ENCODE peak calls at places on chromosomes 13 and 19, in four cellular contexts. Q, U, C and G are unnamed samples.
A peak's percentile ranks its signal among the peaks of the same experiment; 100 is the strongest.

GRCh38 chr19:13100871-13101589 is 1.6 kb downstream of the LYL1 start:
- DNase-seq in Q (no peak), U (no peak), C (no peak), G (no peak)

GRCh38 chr19:22427587-22428298 is 5.6 kb upstream of the ZNF98 start:
- DNase-seq in Q (no peak), U (no peak), C (no peak), G (no peak)

GRCh38 chr13:99916366-99917103 is 55.0 kb downstream of the ZIC5 start:
- DNase-seq in Q (peak; percentile 51), U (no peak), C (peak; percentile 81), G (no peak)

GRCh38 chr13:97946951-97947588 is 6.4 kb upstream of the IPO5 start:
- DNase-seq in Q (peak; percentile 86), U (no peak), C (peak; percentile 94), G (no peak)

GRCh38 chr13:42885325-42885724 is 103.9 kb downstream of the FAM216B start:
- DNase-seq in Q (no peak), U (no peak), C (no peak), G (no peak)

GRCh38 chr13:43848250-43848649 is 31.3 kb downstream of the CCDC122 start:
- DNase-seq in Q (peak; percentile 38), U (no peak), C (peak; percentile 41), G (no peak)

GRCh38 chr19:32928806-32929205 is 43.0 kb downstream of the CEP89 start:
- DNase-seq in Q (no peak), U (no peak), C (peak; percentile 75), G (no peak)

GRCh38 chr19:29380581-29380980 is 145.2 kb upstream of the VSTM2B start:
- DNase-seq in Q (no peak), U (no peak), C (no peak), G (no peak)

GRCh38 chr13:54859827-54860226 is 1831.2 kb downstream of the OLFM4 start:
- DNase-seq in Q (no peak), U (no peak), C (peak; percentile 6), G (no peak)

GRCh38 chr13:42075517-42075916 is 27.1 kb downstream of the DGKH start:
- DNase-seq in Q (no peak), U (no peak), C (peak; percentile 7), G (no peak)

GRCh38 chr19:18878058-18878797 is 17.7 kb downstream of the CERS1 start:
- DNase-seq in Q (no peak), U (no peak), C (no peak), G (no peak)

GRCh38 chr13:37208052-37208451 is 102.6 kb upstream of the CSNK1A1L start:
- DNase-seq in Q (no peak), U (no peak), C (no peak), G (no peak)

GRCh38 chr19:35168261-35168660 is 13.7 kb downstream of the FXYD5 start:
- DNase-seq in Q (no peak), U (no peak), C (peak; percentile 93), G (no peak)

GRCh38 chr13:20873348-20873747 is 29.2 kb downstream of the XPO4 start:
- DNase-seq in Q (peak; percentile 34), U (no peak), C (peak; percentile 74), G (no peak)

GRCh38 chr13:101829484-101829883 is 377.0 kb downstream of the ITGBL1 start:
- DNase-seq in Q (no peak), U (no peak), C (no peak), G (no peak)

GRCh38 chr13:111115051-111115840 is at the start of gene ARHGEF7:
- DNase-seq in Q (no peak), U (no peak), C (peak; percentile 4), G (no peak)

GRCh38 chr19:48553676-48554384 is 1.9 kb downstream of the SULT2B1 start:
- DNase-seq in Q (peak; percentile 85), U (no peak), C (no peak), G (no peak)

GRCh38 chr19:31303262-31303815 is 45.9 kb downstream of the TSHZ3 start:
- DNase-seq in Q (no peak), U (no peak), C (no peak), G (no peak)

GRCh38 chr19:45508931-45509691 is 1.8 kb downstream of the VASP start:
- DNase-seq in Q (peak; percentile 67), U (no peak), C (peak; percentile 41), G (no peak)

GRCh38 chr19:41376998-41377365 is 649 bp downstream of the TMEM91 start:
- DNase-seq in Q (no peak), U (peak; percentile 40), C (no peak), G (no peak)

GRCh38 chr13:35552172-35552844 is 75.8 kb upstream of the MAB21L1 start:
- DNase-seq in Q (peak; percentile 39), U (no peak), C (peak; percentile 74), G (no peak)

GRCh38 chr13:24381539-24382265 is 72.3 kb downstream of the C1QTNF9 start:
- DNase-seq in Q (peak; percentile 4), U (no peak), C (no peak), G (no peak)

GRCh38 chr13:37791699-37792098 is 77.9 kb downstream of the TRPC4 start:
- DNase-seq in Q (no peak), U (no peak), C (no peak), G (no peak)

GRCh38 chr13:45564108-45564507 is 51.4 kb downstream of the ERICH6B start:
- DNase-seq in Q (peak; percentile 50), U (no peak), C (peak; percentile 79), G (no peak)

GRCh38 chr19:10227215-10227971 is 3.7 kb downstream of the S1PR2 start:
- DNase-seq in Q (peak; percentile 32), U (no peak), C (no peak), G (no peak)

GRCh38 chr19:17321655-17322489 is 12.5 kb downstream of the DDA1 start:
- DNase-seq in Q (no peak), U (no peak), C (no peak), G (no peak)

GRCh38 chr13:36819811-36820140 is 754 bp downstream of the RFXAP start:
- DNase-seq in Q (peak; percentile 14), U (peak; percentile 32), C (peak; percentile 20), G (no peak)

GRCh38 chr13:100513171-100513570 is 75.4 kb downstream of the GGACT start:
- DNase-seq in Q (no peak), U (no peak), C (no peak), G (no peak)

GRCh38 chr13:48037346-48038173 is at the start of gene NUDT15:
- DNase-seq in Q (peak; percentile 96), U (peak; percentile 96), C (peak; percentile 96), G (peak; percentile 92)

GRCh38 chr19:38035515-38036495 is 128.8 kb downstream of the SIPA1L3 start:
- DNase-seq in Q (peak; percentile 69), U (no peak), C (no peak), G (no peak)

GRCh38 chr19:58346961-58347929 is 6.0 kb downstream of the A1BG start:
- DNase-seq in Q (peak; percentile 74), U (peak; percentile 53), C (peak; percentile 61), G (peak; percentile 43)

GRCh38 chr19:28020631-28021315 is 1192.2 kb downstream of the UQCRFS1 start:
- DNase-seq in Q (no peak), U (no peak), C (no peak), G (no peak)

GRCh38 chr13:20418953-20419352 is 106.7 kb downstream of the CRYL1 start:
- DNase-seq in Q (no peak), U (no peak), C (no peak), G (no peak)

GRCh38 chr19:55340784-55341147 is 1.1 kb downstream of the KMT5C start:
- DNase-seq in Q (no peak), U (no peak), C (no peak), G (no peak)

GRCh38 chr13:80177327-80177726 is 163.6 kb downstream of the SPRY2 start:
- DNase-seq in Q (no peak), U (no peak), C (peak; percentile 70), G (no peak)

GRCh38 chr19:7866399-7867091 is 7.6 kb downstream of the PRR36 start:
- DNase-seq in Q (no peak), U (no peak), C (no peak), G (no peak)

GRCh38 chr13:83121904-83122303 is 760.4 kb downstream of the SLITRK1 start:
- DNase-seq in Q (no peak), U (no peak), C (no peak), G (no peak)